ENCODE peak calls at places on chromosome 6, in ten cellular contexts. One of them, this sample, is unnamed.

GRCh38 chr6:79543411-79543810 is 6.2 kb upstream of the LCA5 start:
- DNase-seq in left ventricle myocardium inferior: no peak
- DNase-seq in cardiac muscle cell: no peak
- DNase-seq in keratinocyte: no peak
- DNase-seq in HCT116: no peak
- DNase-seq in transverse colon: no peak
- DNase-seq in neural progenitor cell: no peak
- DNase-seq in mesendoderm: no peak
- DNase-seq in MM.1S: no peak
- DNase-seq in pancreas: no peak
- DNase-seq in this sample: no peak

GRCh38 chr6:84638286-84638685 is 126.1 kb downstream of the TBX18 start:
- DNase-seq in HCT116: no peak
- DNase-seq in pancreas: no peak
- DNase-seq in left ventricle myocardium inferior: no peak
- DNase-seq in neural progenitor cell: no peak
- DNase-seq in cardiac muscle cell: no peak
- DNase-seq in keratinocyte: no peak
- DNase-seq in transverse colon: no peak
- DNase-seq in mesendoderm: no peak
- DNase-seq in MM.1S: no peak
- DNase-seq in this sample: no peak

GRCh38 chr6:141110486-141110885 is 1022.2 kb upstream of the GJE1 start:
- DNase-seq in neural progenitor cell: no peak
- DNase-seq in HCT116: no peak
- DNase-seq in mesendoderm: no peak
- DNase-seq in left ventricle myocardium inferior: no peak
- DNase-seq in transverse colon: no peak
- DNase-seq in cardiac muscle cell: no peak
- DNase-seq in MM.1S: no peak
- DNase-seq in pancreas: no peak
- DNase-seq in keratinocyte: peak; percentile 19
- DNase-seq in this sample: no peak

GRCh38 chr6:149963462-149964242 is at the start of gene ULBP1:
- DNase-seq in cardiac muscle cell: peak; percentile 51
- DNase-seq in mesendoderm: peak; percentile 96
- DNase-seq in MM.1S: peak; percentile 27
- DNase-seq in keratinocyte: no peak
- DNase-seq in transverse colon: peak; percentile 78
- DNase-seq in left ventricle myocardium inferior: peak; percentile 90
- DNase-seq in neural progenitor cell: peak; percentile 91
- DNase-seq in pancreas: peak; percentile 74
- DNase-seq in HCT116: peak; percentile 81
- DNase-seq in this sample: peak; percentile 91

GRCh38 chr6:41940759-41941279 is 789 bp downstream of the CCND3 start:
- DNase-seq in pancreas: peak; percentile 33
- DNase-seq in cardiac muscle cell: peak; percentile 56
- DNase-seq in keratinocyte: no peak
- DNase-seq in left ventricle myocardium inferior: peak; percentile 69
- DNase-seq in mesendoderm: peak; percentile 72
- DNase-seq in MM.1S: no peak
- DNase-seq in HCT116: no peak
- DNase-seq in transverse colon: peak; percentile 54
- DNase-seq in neural progenitor cell: peak; percentile 65
- DNase-seq in this sample: peak; percentile 54

GRCh38 chr6:81759782-81760181 is 7.3 kb upstream of the TENT5A start:
- DNase-seq in pancreas: no peak
- DNase-seq in keratinocyte: peak; percentile 81
- DNase-seq in left ventricle myocardium inferior: no peak
- DNase-seq in HCT116: no peak
- DNase-seq in cardiac muscle cell: peak; percentile 21
- DNase-seq in transverse colon: no peak
- DNase-seq in mesendoderm: no peak
- DNase-seq in MM.1S: no peak
- DNase-seq in neural progenitor cell: no peak
- DNase-seq in this sample: no peak

GRCh38 chr6:140437619-140438345 is 1063.3 kb upstream of the CITED2 start:
- DNase-seq in left ventricle myocardium inferior: no peak
- DNase-seq in pancreas: no peak
- DNase-seq in keratinocyte: peak; percentile 17
- DNase-seq in neural progenitor cell: no peak
- DNase-seq in MM.1S: no peak
- DNase-seq in transverse colon: no peak
- DNase-seq in mesendoderm: no peak
- DNase-seq in HCT116: no peak
- DNase-seq in cardiac muscle cell: peak; percentile 72
- DNase-seq in this sample: no peak

GRCh38 chr6:33632603-33633039 is 11.5 kb downstream of the ITPR3 start:
- DNase-seq in neural progenitor cell: peak; percentile 87
- DNase-seq in HCT116: peak; percentile 37
- DNase-seq in keratinocyte: no peak
- DNase-seq in transverse colon: peak; percentile 73
- DNase-seq in mesendoderm: peak; percentile 94
- DNase-seq in pancreas: peak; percentile 59
- DNase-seq in cardiac muscle cell: peak; percentile 63
- DNase-seq in left ventricle myocardium inferior: no peak
- DNase-seq in MM.1S: no peak
- DNase-seq in this sample: peak; percentile 60

DNA sequence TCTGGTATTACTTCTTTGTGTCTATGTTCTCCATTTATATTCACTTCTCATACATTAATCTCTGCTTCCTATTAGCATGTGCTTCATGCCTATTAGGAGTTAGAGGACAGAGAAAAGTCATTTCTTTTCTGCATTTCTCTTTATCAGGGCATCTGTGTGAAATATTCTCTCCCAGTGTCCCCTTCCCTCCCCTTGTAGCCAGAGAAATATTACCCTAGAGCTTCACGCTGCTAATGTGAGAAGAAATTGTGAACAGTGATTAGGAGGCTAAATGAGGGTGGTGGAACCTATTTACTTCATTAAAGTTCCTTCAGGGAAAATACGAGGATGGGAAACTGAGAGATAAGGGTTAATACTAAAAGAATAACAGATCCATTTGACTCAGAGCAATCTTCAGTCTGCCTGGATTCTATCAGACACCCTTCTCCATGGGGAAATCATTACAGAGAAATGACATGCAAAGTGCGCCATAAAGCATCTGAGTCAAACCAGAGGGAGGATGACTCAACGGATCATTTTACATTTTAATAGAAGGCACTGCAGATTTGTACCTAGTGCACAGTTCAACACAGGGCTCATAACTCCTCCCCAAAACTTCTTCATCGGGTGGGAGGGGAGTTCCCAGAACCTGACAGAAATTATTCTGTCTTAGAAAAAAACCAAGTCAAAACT is 131.3 kb downstream of the GJA10 start:
- DNase-seq in MM.1S: no peak
- DNase-seq in neural progenitor cell: no peak
- DNase-seq in cardiac muscle cell: no peak
- DNase-seq in keratinocyte: no peak
- DNase-seq in HCT116: peak; percentile 3
- DNase-seq in mesendoderm: no peak
- DNase-seq in pancreas: no peak
- DNase-seq in left ventricle myocardium inferior: no peak
- DNase-seq in transverse colon: no peak
- DNase-seq in this sample: no peak
- H3K4me3 ChIP-seq in MM.1S: no peak overlapping the region
- H3K4me3 ChIP-seq in neural progenitor cell: no peak overlapping the region
- H3K4me3 ChIP-seq in cardiac muscle cell: no peak overlapping the region
- H3K4me3 ChIP-seq in keratinocyte: no peak overlapping the region
- H3K4me3 ChIP-seq in HCT116: no peak overlapping the region
- H3K4me3 ChIP-seq in mesendoderm: no peak overlapping the region
- H3K4me3 ChIP-seq in pancreas: no peak overlapping the region
- H3K4me3 ChIP-seq in left ventricle myocardium inferior: no peak overlapping the region
- H3K4me3 ChIP-seq in transverse colon: no peak overlapping the region
- H3K4me3 ChIP-seq in this sample: no peak overlapping the region

GRCh38 chr6:154758125-154758524 is 24.9 kb downstream of the SCAF8 start:
- DNase-seq in HCT116: no peak
- DNase-seq in mesendoderm: no peak
- DNase-seq in transverse colon: no peak
- DNase-seq in keratinocyte: no peak
- DNase-seq in MM.1S: no peak
- DNase-seq in left ventricle myocardium inferior: no peak
- DNase-seq in cardiac muscle cell: no peak
- DNase-seq in neural progenitor cell: no peak
- DNase-seq in pancreas: no peak
- DNase-seq in this sample: no peak
- H3K4me1 ChIP-seq in HCT116: no peaks in the 10 kb centered on the region
- H3K4me1 ChIP-seq in mesendoderm: no peaks in the 10 kb centered on the region
- H3K4me1 ChIP-seq in transverse colon: peaks cover 35% of the 10 kb centered on the region
- H3K4me1 ChIP-seq in keratinocyte: peaks cover 36% of the 10 kb centered on the region
- H3K4me1 ChIP-seq in MM.1S: no peaks in the 10 kb centered on the region
- H3K4me1 ChIP-seq in left ventricle myocardium inferior: peaks cover 60% of the 10 kb centered on the region
- H3K4me1 ChIP-seq in cardiac muscle cell: peaks cover 5% of the 10 kb centered on the region
- H3K4me1 ChIP-seq in neural progenitor cell: peaks cover 23% of the 10 kb centered on the region
- H3K4me1 ChIP-seq in pancreas: peaks cover 9% of the 10 kb centered on the region
- H3K4me1 ChIP-seq in this sample: peaks cover 35% of the 10 kb centered on the region

DNA sequence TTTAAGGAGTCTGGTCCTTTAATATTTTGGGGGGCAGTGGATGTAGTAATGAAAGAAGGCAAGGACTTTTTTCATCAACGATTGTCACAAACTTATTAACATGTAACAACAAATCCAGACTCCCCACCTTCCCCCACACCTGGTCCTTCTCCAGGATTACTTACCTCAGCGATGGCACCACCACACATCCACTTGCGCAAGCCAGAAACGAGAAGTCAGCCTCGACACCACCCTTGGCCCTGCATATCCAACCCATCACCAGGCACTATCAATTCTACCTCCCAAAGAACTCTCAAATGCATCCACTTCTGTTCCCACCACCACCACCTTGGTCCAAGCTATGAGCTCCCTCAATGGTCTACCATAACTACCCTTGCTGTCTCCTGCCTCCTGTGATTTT is 6.6 kb downstream of the EZR start:
- DNase-seq in keratinocyte: no peak
- DNase-seq in left ventricle myocardium inferior: no peak
- DNase-seq in mesendoderm: no peak
- DNase-seq in neural progenitor cell: no peak
- DNase-seq in pancreas: no peak
- DNase-seq in cardiac muscle cell: no peak
- DNase-seq in MM.1S: no peak
- DNase-seq in transverse colon: no peak
- DNase-seq in HCT116: no peak
- DNase-seq in this sample: no peak
- H3K4me3 ChIP-seq in keratinocyte: no peak overlapping the region
- H3K4me3 ChIP-seq in left ventricle myocardium inferior: no peak overlapping the region
- H3K4me3 ChIP-seq in mesendoderm: no peak overlapping the region
- H3K4me3 ChIP-seq in neural progenitor cell: no peak overlapping the region
- H3K4me3 ChIP-seq in pancreas: no peak overlapping the region
- H3K4me3 ChIP-seq in cardiac muscle cell: no peak overlapping the region
- H3K4me3 ChIP-seq in MM.1S: no peak overlapping the region
- H3K4me3 ChIP-seq in transverse colon: no peak overlapping the region
- H3K4me3 ChIP-seq in HCT116: peak overlapping the region; percentile 47
- H3K4me3 ChIP-seq in this sample: no peak overlapping the region

GRCh38 chr6:167112421-167112820 is 10.5 kb upstream of the CCR6 start:
- DNase-seq in neural progenitor cell: no peak
- DNase-seq in cardiac muscle cell: no peak
- DNase-seq in HCT116: no peak
- DNase-seq in keratinocyte: no peak
- DNase-seq in pancreas: no peak
- DNase-seq in left ventricle myocardium inferior: no peak
- DNase-seq in MM.1S: no peak
- DNase-seq in mesendoderm: no peak
- DNase-seq in transverse colon: no peak
- DNase-seq in this sample: no peak

GRCh38 chr6:167113935-167114910 is 8.7 kb upstream of the CCR6 start:
- DNase-seq in keratinocyte: no peak
- DNase-seq in left ventricle myocardium inferior: no peak
- DNase-seq in HCT116: no peak
- DNase-seq in neural progenitor cell: no peak
- DNase-seq in mesendoderm: no peak
- DNase-seq in pancreas: no peak
- DNase-seq in transverse colon: peak; percentile 67
- DNase-seq in cardiac muscle cell: no peak
- DNase-seq in MM.1S: no peak
- DNase-seq in this sample: no peak

GRCh38 chr6:167115054-167115453 is 7.8 kb upstream of the CCR6 start:
- DNase-seq in neural progenitor cell: no peak
- DNase-seq in MM.1S: no peak
- DNase-seq in keratinocyte: no peak
- DNase-seq in cardiac muscle cell: no peak
- DNase-seq in HCT116: no peak
- DNase-seq in left ventricle myocardium inferior: no peak
- DNase-seq in pancreas: no peak
- DNase-seq in mesendoderm: no peak
- DNase-seq in transverse colon: no peak
- DNase-seq in this sample: no peak

GRCh38 chr6:167111597-167111996 is 11.3 kb upstream of the CCR6 start:
- DNase-seq in HCT116: no peak
- DNase-seq in mesendoderm: no peak
- DNase-seq in pancreas: no peak
- DNase-seq in cardiac muscle cell: no peak
- DNase-seq in keratinocyte: no peak
- DNase-seq in neural progenitor cell: no peak
- DNase-seq in transverse colon: no peak
- DNase-seq in MM.1S: no peak
- DNase-seq in left ventricle myocardium inferior: no peak
- DNase-seq in this sample: no peak

DNA sequence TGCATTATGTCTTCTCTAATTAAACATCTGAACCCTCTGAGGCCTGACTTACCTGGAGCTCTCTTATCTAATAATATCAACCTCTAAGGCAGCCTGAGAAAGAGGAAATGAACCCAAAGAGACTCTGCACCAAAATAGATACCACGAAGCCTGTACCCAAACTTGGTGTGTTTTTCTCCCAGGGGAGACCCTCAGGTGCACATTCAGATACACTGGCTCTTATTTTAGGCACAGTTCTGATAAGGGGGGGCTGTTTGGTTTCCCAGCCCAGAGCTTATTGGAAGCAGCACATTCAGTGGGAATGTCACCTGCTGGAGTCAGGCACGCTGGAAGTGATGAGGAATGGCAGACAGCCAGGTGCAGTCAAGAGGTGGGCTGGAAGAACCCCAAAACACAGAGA is 9.8 kb upstream of the CCR6 start:
- DNase-seq in MM.1S: no peak
- DNase-seq in keratinocyte: no peak
- DNase-seq in cardiac muscle cell: no peak
- DNase-seq in pancreas: no peak
- DNase-seq in neural progenitor cell: no peak
- DNase-seq in HCT116: no peak
- DNase-seq in mesendoderm: no peak
- DNase-seq in left ventricle myocardium inferior: no peak
- DNase-seq in transverse colon: no peak
- DNase-seq in this sample: no peak
- H3K4me1 ChIP-seq in MM.1S: peaks cover 12% of the 10 kb centered on the region
- H3K4me1 ChIP-seq in keratinocyte: no peaks in the 10 kb centered on the region
- H3K4me1 ChIP-seq in cardiac muscle cell: no peaks in the 10 kb centered on the region
- H3K4me1 ChIP-seq in pancreas: no peaks in the 10 kb centered on the region
- H3K4me1 ChIP-seq in neural progenitor cell: peaks cover 4% of the 10 kb centered on the region
- H3K4me1 ChIP-seq in HCT116: no peaks in the 10 kb centered on the region
- H3K4me1 ChIP-seq in mesendoderm: no peaks in the 10 kb centered on the region
- H3K4me1 ChIP-seq in left ventricle myocardium inferior: peaks cover 3% of the 10 kb centered on the region
- H3K4me1 ChIP-seq in transverse colon: no peaks in the 10 kb centered on the region
- H3K4me1 ChIP-seq in this sample: no peaks in the 10 kb centered on the region

This sample was measured in psoas muscle.